ENCODE peak calls at places on chromosomes 7 and 10, in five cellular contexts. Y, M, H, B and O are unnamed samples.

GRCh38 chr7:108425876-108426275 is 30.4 kb downstream of the NRCAM start:
- DNase-seq in B (no peak), M (no peak), H (no peak), Y (no peak), O (no peak)

GRCh38 chr7:130149575-130150139 is 55.5 kb downstream of the TMEM209 start:
- DNase-seq in Y (peak), H (no peak), M (peak), B (no peak), O (no peak)

GRCh38 chr10:46247808-46248569 is 38.8 kb upstream of the ANTXRL start:
- DNase-seq in M (peak), B (no peak), Y (no peak), H (no peak), O (no peak)

GRCh38 chr10:8235253-8236027 is 181.0 kb downstream of the GATA3 start:
- DNase-seq in H (no peak), M (no peak), B (no peak), Y (no peak), O (no peak)

GRCh38 chr7:153061913-153062528 is 302.5 kb downstream of the ACTR3B start:
- DNase-seq in B (no peak), Y (no peak), M (no peak), H (no peak), O (no peak)

GRCh38 chr10:3622845-3623621 is 162.0 kb downstream of the KLF6 start:
- DNase-seq in H (no peak), B (peak), M (no peak), Y (no peak), O (no peak)

GRCh38 chr7:42691030-42691639 is 220.7 kb downstream of the C7orf25 start:
- DNase-seq in H (peak), M (peak), B (peak), Y (no peak), O (no peak)

GRCh38 chr10:88500656-88501055 is 82.5 kb downstream of the RNLS start:
- DNase-seq in Y (no peak), H (no peak), B (no peak), M (no peak), O (no peak)

GRCh38 chr7:48274662-48275061 is 103.4 kb downstream of the ABCA13 start:
- DNase-seq in Y (no peak), M (no peak), H (no peak), B (peak), O (no peak)

GRCh38 chr7:28973591-28973990 is 15.5 kb upstream of the TRIL start:
- DNase-seq in M (no peak), B (no peak), Y (no peak), H (no peak), O (no peak)

GRCh38 chr7:123190109-123190831 is 9.5 kb downstream of the SLC13A1 start:
- DNase-seq in B (no peak), H (no peak), Y (no peak), M (no peak), O (no peak)

GRCh38 chr10:65838811-65839210 is 1087.0 kb upstream of the LRRTM3 start:
- DNase-seq in B (no peak), Y (no peak), M (no peak), H (no peak), O (no peak)

GRCh38 chr10:7345717-7346116 is 65.1 kb downstream of the SFMBT2 start:
- DNase-seq in Y (no peak), M (no peak), H (no peak), B (no peak), O (no peak)

GRCh38 chr10:74669210-74669609 is 157.2 kb upstream of the KAT6B start:
- DNase-seq in H (no peak), B (no peak), Y (no peak), M (no peak), O (no peak)

GRCh38 chr10:114715171-114715670 is 57.1 kb upstream of the ABLIM1 start:
- DNase-seq in H (no peak), B (peak), M (no peak), Y (no peak), O (no peak)